ENCODE peak calls at places on chromosomes 3 and 15, in six cellular contexts. W, P, C, E, A and G are unnamed samples.

GRCh38 chr15:52294881-52295420 is 653 bp downstream of the MYO5C start:
- DNase-seq in W (no peak), P (no peak), C (no peak), E (no peak), A (no peak), G (no peak)

GRCh38 chr3:113291572-113291971 is 80.2 kb downstream of the BOC start:
- DNase-seq in W (no peak), P (no peak), C (no peak), E (no peak), A (no peak), G (no peak)

GRCh38 chr3:59605318-59605717 is 555.5 kb upstream of the CFAP20DC start:
- DNase-seq in W (no peak), P (no peak), C (no peak), E (no peak), A (no peak), G (no peak)

GRCh38 chr3:141076821-141077571 is 25.8 kb downstream of the SPSB4 start:
- DNase-seq in W (no peak), P (no peak), C (no peak), E (no peak), A (no peak), G (peak; percentile 76)

GRCh38 chr3:38370149-38370548 is 23.6 kb downstream of the XYLB start:
- DNase-seq in W (no peak), P (no peak), C (no peak), E (no peak), A (no peak), G (no peak)

GRCh38 chr15:70703483-70703882 is 59.9 kb downstream of the UACA start:
- DNase-seq in W (peak; percentile 17), P (no peak), C (peak; percentile 47), E (no peak), A (no peak), G (no peak)

GRCh38 chr3:12750223-12750622 is 8.8 kb downstream of the TMEM40 start:
- DNase-seq in W (peak; percentile 79), P (no peak), C (peak; percentile 81), E (no peak), A (no peak), G (no peak)

GRCh38 chr3:112128843-112129727 is 4.0 kb downstream of the GCSAM start:
- DNase-seq in W (no peak), P (peak; percentile 66), C (no peak), E (no peak), A (no peak), G (no peak)

GRCh38 chr3:124078978-124079911 is 87.3 kb upstream of the ROPN1 start:
- DNase-seq in W (peak; percentile 18), P (peak; percentile 35), C (peak; percentile 39), E (no peak), A (no peak), G (no peak)

GRCh38 chr3:127383656-127384179 is 95.9 kb upstream of the PRR20G start:
- DNase-seq in W (no peak), P (no peak), C (no peak), E (no peak), A (no peak), G (no peak)

GRCh38 chr15:85030301-85031049 is 48.8 kb downstream of the PDE8A start:
- DNase-seq in W (peak; percentile 57), P (no peak), C (peak; percentile 65), E (no peak), A (no peak), G (no peak)

GRCh38 chr15:71325461-71325860 is 210.2 kb downstream of the THSD4 start:
- DNase-seq in W (no peak), P (no peak), C (no peak), E (no peak), A (no peak), G (no peak)

GRCh38 chr3:38458796-38459498 is 5.3 kb downstream of the ACVR2B start:
- DNase-seq in W (peak; percentile 44), P (no peak), C (no peak), E (no peak), A (no peak), G (no peak)

GRCh38 chr3:112966633-112967032 is 8.3 kb downstream of the CD200R1 start:
- DNase-seq in W (no peak), P (no peak), C (no peak), E (peak; percentile 17), A (no peak), G (no peak)

GRCh38 chr15:68818671-68819450 is 1.8 kb downstream of the ANP32A start:
- DNase-seq in W (peak; percentile 17), P (peak; percentile 31), C (peak; percentile 25), E (peak; percentile 80), A (no peak), G (peak; percentile 80)

GRCh38 chr15:41150279-41150678 is 34.2 kb upstream of the INO80 start:
- DNase-seq in W (no peak), P (no peak), C (no peak), E (no peak), A (no peak), G (no peak)

GRCh38 chr3:55445551-55445950 is 41.6 kb downstream of the WNT5A start:
- DNase-seq in W (peak; percentile 58), P (no peak), C (peak; percentile 76), E (no peak), A (no peak), G (no peak)

GRCh38 chr15:35630985-35631384 is 85.0 kb upstream of the DPH6 start:
- DNase-seq in W (no peak), P (no peak), C (no peak), E (no peak), A (no peak), G (no peak)

GRCh38 chr3:85912981-85913380 is 954.2 kb downstream of the CADM2 start:
- DNase-seq in W (peak; percentile 25), P (no peak), C (no peak), E (no peak), A (no peak), G (no peak)

GRCh38 chr3:38479431-38480092 is 16.6 kb upstream of the EXOG start:
- DNase-seq in W (peak; percentile 20), P (peak; percentile 59), C (peak; percentile 55), E (peak; percentile 25), A (no peak), G (peak; percentile 83)

GRCh38 chr3:50630916-50631315 is 14.0 kb downstream of the MAPKAPK3 start:
- DNase-seq in W (peak; percentile 68), P (no peak), C (peak; percentile 30), E (no peak), A (no peak), G (no peak)

GRCh38 chr3:4897765-4898453 is 81.3 kb upstream of the BHLHE40 start:
- DNase-seq in W (no peak), P (no peak), C (no peak), E (no peak), A (no peak), G (no peak)

GRCh38 chr15:60905587-60905986 is 323.5 kb downstream of the RORA start:
- DNase-seq in W (no peak), P (peak; percentile 44), C (no peak), E (no peak), A (no peak), G (no peak)

GRCh38 chr3:53056442-53056841 is 10.6 kb upstream of the SFMBT1 start:
- DNase-seq in W (peak; percentile 10), P (no peak), C (peak; percentile 43), E (no peak), A (no peak), G (peak; percentile 21)

GRCh38 chr3:144394052-144394451 is 422.4 kb downstream of the DIPK2A start:
- DNase-seq in W (no peak), P (no peak), C (no peak), E (no peak), A (no peak), G (no peak)

GRCh38 chr3:171320721-171321120 is 139.5 kb downstream of the TNIK start:
- DNase-seq in W (no peak), P (no peak), C (no peak), E (no peak), A (no peak), G (peak; percentile 73)

GRCh38 chr3:135736740-135737139 is 228.8 kb upstream of the PPP2R3A start:
- DNase-seq in W (peak; percentile 50), P (no peak), C (peak; percentile 49), E (no peak), A (no peak), G (no peak)